ENCODE peak calls at places on chromosomes 5 and 9, in seven cellular contexts. W is fibroblast of lung, J is mammary epithelial cell, Q is PC-9, V is IMR-90, M is astrocyte, Z is OCI-LY7. B is an unnamed sample.

GRCh38 chr5:88667187-88668141 is 215.5 kb downstream of the MEF2C start:
- DNase-seq in W (no peak), J (no peak), Q (no peak), V (no peak), M (no peak), Z (peak; percentile 31), B (peak; percentile 8)

GRCh38 chr9:98374385-98375051 is 119.1 kb upstream of the TBC1D2 start:
- DNase-seq in W (peak; percentile 89), J (peak; percentile 75), Q (peak; percentile 88), V (peak; percentile 96), M (peak; percentile 92), Z (no peak), B (peak; percentile 90)

GRCh38 chr5:149421834-149422233 is 42.7 kb upstream of the IL17B start:
- DNase-seq in W (peak; percentile 83), J (no peak), Q (no peak), V (peak; percentile 70), M (no peak), Z (no peak), B (peak; percentile 28)

GRCh38 chr9:36053971-36054370 is 17.3 kb downstream of the RECK start:
- DNase-seq in W (no peak), J (no peak), Q (no peak), V (no peak), M (peak; percentile 31), Z (no peak), B (no peak)

GRCh38 chr5:100479079-100479688 is 56.0 kb upstream of the FAM174A start:
- DNase-seq in W (peak; percentile 32), J (peak; percentile 50), Q (no peak), V (peak; percentile 7), M (peak; percentile 13), Z (peak; percentile 33), B (peak; percentile 54)

GRCh38 chr5:41414598-41414997 is 95.8 kb downstream of the PLCXD3 start:
- DNase-seq in W (peak; percentile 94), J (peak; percentile 86), Q (peak; percentile 89), V (peak; percentile 96), M (peak; percentile 97), Z (no peak), B (peak; percentile 54)

GRCh38 chr5:14185336-14186131 is 42.4 kb downstream of the TRIO start:
- DNase-seq in W (peak; percentile 89), J (peak; percentile 85), Q (peak; percentile 92), V (peak; percentile 77), M (peak; percentile 83), Z (no peak), B (no peak)

GRCh38 chr5:176541338-176542134 is 4.3 kb upstream of the RNF44 start:
- DNase-seq in W (no peak), J (peak; percentile 69), Q (no peak), V (no peak), M (no peak), Z (peak; percentile 85), B (peak; percentile 85)

GRCh38 chr5:43041669-43042175 is 1.6 kb upstream of the ANXA2R start:
- DNase-seq in W (peak; percentile 96), J (peak; percentile 77), Q (peak; percentile 84), V (peak; percentile 94), M (peak; percentile 89), Z (peak; percentile 65), B (peak; percentile 73)

GRCh38 chr5:132962429-132962928 is 955 bp downstream of the AFF4 start:
- DNase-seq in W (peak; percentile 87), J (peak; percentile 69), Q (peak; percentile 50), V (peak; percentile 76), M (peak; percentile 72), Z (peak; percentile 56), B (peak; percentile 61)

GRCh38 chr5:134370306-134370870 is 981 bp upstream of the UBE2B start:
- DNase-seq in W (no peak), J (peak; percentile 17), Q (no peak), V (no peak), M (no peak), Z (no peak), B (no peak)
- H3K4me1 ChIP-seq in W (no peaks in the 10 kb centered on the region), J (peaks cover 9% of the 10 kb centered on the region), Q (peaks cover 29% of the 10 kb centered on the region), V (no peaks in the 10 kb centered on the region), M (peaks cover 12% of the 10 kb centered on the region), Z (peaks cover 27% of the 10 kb centered on the region), B (peaks cover 10% of the 10 kb centered on the region)

DNA sequence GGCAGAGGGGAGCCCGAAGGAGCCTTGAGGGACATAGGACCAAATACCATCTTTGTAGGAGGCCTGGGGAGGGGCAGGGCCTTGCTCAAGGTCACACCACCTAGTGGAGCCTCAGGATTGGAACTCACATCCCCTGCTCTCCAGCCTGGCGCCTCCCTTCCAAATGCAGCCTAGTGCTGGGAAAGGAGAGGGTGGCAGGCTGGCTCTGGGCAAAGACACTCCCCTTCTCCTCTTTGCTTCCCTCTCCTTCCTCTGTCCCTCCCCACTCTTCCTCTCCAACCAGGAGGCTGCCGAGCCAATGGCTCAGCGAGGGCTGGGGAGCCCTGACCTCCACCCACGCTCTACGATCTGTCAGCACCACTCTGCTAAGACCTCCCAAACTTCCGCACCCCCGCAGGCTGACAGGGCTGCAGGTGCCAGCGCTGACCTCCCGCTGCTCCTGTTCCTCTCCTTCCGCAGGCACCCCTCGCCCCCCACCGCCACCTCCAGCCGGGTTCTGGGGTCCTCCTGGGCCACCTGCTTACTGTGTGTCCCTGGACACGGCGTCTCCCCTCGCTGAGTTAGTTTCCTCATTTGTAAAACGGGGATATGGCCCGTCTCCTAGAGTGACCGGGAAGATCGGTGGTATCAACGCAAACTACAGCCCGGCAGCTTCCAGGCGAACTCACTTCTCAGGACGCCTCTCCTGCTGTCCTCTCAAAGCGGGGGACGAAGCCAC is 52.9 kb downstream of the C9orf50 start:
- DNase-seq in W (peak; percentile 62), J (no peak), Q (peak; percentile 54), V (peak; percentile 70), M (peak; percentile 60), Z (no peak), B (no peak)
- TF ChIP-seq CTCF in W (no peak), J (no peak), Q (no peak), V (peak; percentile 9), M (no peak), Z (no peak), B (no peak)

DNA sequence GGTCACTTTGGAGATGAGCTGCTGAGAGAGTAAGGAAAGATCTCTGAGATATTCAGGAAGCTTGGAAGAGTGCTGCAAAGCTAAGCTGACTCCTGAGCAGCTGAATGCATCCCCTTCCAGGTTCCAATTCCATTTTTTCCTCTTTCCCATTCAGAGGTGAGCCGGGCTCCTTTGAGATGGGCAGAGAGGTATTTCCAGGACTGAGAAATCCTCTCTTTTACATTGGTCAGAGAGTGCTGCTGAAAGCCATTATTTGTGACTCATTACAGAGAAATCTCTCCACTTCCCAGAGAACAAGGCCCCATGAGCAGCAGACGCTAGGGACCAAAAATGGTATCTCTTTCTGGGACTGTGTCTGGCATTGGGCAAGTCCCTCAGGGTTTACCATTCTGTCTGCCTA is 3.7 kb downstream of the MCTP1 start:
- DNase-seq in W (no peak), J (peak; percentile 36), Q (no peak), V (peak; percentile 1), M (peak; percentile 12), Z (no peak), B (no peak)
- H2AFZ ChIP-seq in W (no peak overlapping the region), J (no peak overlapping the region), Q (no peak overlapping the region), V (no peak overlapping the region), M (no peak overlapping the region), Z (no peak overlapping the region), B (no peak overlapping the region)

GRCh38 chr9:94829380-94830070 is 103.0 kb downstream of the AOPEP start:
- DNase-seq in W (peak; percentile 32), J (no peak), Q (no peak), V (no peak), M (no peak), Z (no peak), B (no peak)
- H3K4me1 ChIP-seq in W (no peaks in the 10 kb centered on the region), J (no peaks in the 10 kb centered on the region), Q (peaks cover 19% of the 10 kb centered on the region), V (peaks cover 4% of the 10 kb centered on the region), M (peaks cover 4% of the 10 kb centered on the region), Z (no peaks in the 10 kb centered on the region), B (peaks cover 38% of the 10 kb centered on the region)

B was measured in hepatocyte.